ENCODE peak calls at places on chromosomes 16 and 17, in six cellular contexts. X, K, I, L, P and J are unnamed samples.

GRCh38 chr16:8996891-8997290 is 33.2 kb upstream of the USP7 start:
- ATAC-seq in X (no peak), K (no peak), I (no peak), L (no peak), P (no peak), J (no peak)

GRCh38 chr17:67686246-67686645 is 31.5 kb upstream of the NOL11 start:
- ATAC-seq in X (no peak), K (no peak), I (no peak), L (no peak), P (no peak), J (no peak)

GRCh38 chr17:16430650-16431049 is 15.3 kb downstream of the TRPV2 start:
- ATAC-seq in X (no peak), K (no peak), I (no peak), L (no peak), P (no peak), J (no peak)

GRCh38 chr16:12311309-12311708 is 334.8 kb downstream of the SNX29 start:
- ATAC-seq in X (peak; percentile 43), K (no peak), I (no peak), L (no peak), P (no peak), J (no peak)

GRCh38 chr16:3787924-3788661 is 70.8 kb upstream of the TRAP1 start:
- ATAC-seq in X (no peak), K (no peak), I (no peak), L (no peak), P (peak; percentile 94), J (peak; percentile 95)

GRCh38 chr17:70138309-70138865 is 30.9 kb upstream of the KCNJ2 start:
- ATAC-seq in X (peak; percentile 20), K (no peak), I (no peak), L (no peak), P (no peak), J (no peak)

GRCh38 chr17:34582901-34583245 is 3.5 kb downstream of the TMEM132E start:
- ATAC-seq in X (no peak), K (no peak), I (no peak), L (no peak), P (no peak), J (no peak)

GRCh38 chr16:85376292-85377095 is 236.6 kb upstream of the GSE1 start:
- ATAC-seq in X (no peak), K (no peak), I (peak; percentile 81), L (no peak), P (no peak), J (no peak)

GRCh38 chr17:1473170-1473569 is 17.1 kb upstream of the CRK start:
- ATAC-seq in X (no peak), K (no peak), I (peak; percentile 7), L (no peak), P (no peak), J (no peak)